ENCODE peak calls at places on chromosomes 5 and 9, in nine cellular contexts. One of them, this sample, is unnamed.

GRCh38 chr5:170120576-170120975 is 14.9 kb downstream of the FOXI1 start:
- DNase-seq in cerebellar cortex: no peak
- DNase-seq in GM12865: no peak
- DNase-seq in CD4-positive, alpha-beta memory T cell: no peak
- DNase-seq in heart right ventricle: no peak
- DNase-seq in GM19239: no peak
- DNase-seq in CD8-positive, alpha-beta memory T cell: no peak
- DNase-seq in WTC11: no peak
- DNase-seq in activated naive CD4-positive, alpha-beta T cell: no peak
- DNase-seq in this sample: no peak

GRCh38 chr5:38556599-38557308 is at the start of gene LIFR:
- DNase-seq in cerebellar cortex: peak; percentile 69
- DNase-seq in GM12865: peak; percentile 31
- DNase-seq in CD4-positive, alpha-beta memory T cell: peak; percentile 40
- DNase-seq in heart right ventricle: peak; percentile 84
- DNase-seq in GM19239: peak; percentile 24
- DNase-seq in CD8-positive, alpha-beta memory T cell: no peak
- DNase-seq in WTC11: peak; percentile 82
- DNase-seq in activated naive CD4-positive, alpha-beta T cell: peak; percentile 3
- DNase-seq in this sample: peak; percentile 72

GRCh38 chr5:175688352-175689146 is 30.7 kb downstream of the HRH2 start:
- DNase-seq in cerebellar cortex: no peak
- DNase-seq in GM12865: no peak
- DNase-seq in CD4-positive, alpha-beta memory T cell: no peak
- DNase-seq in heart right ventricle: no peak
- DNase-seq in GM19239: no peak
- DNase-seq in CD8-positive, alpha-beta memory T cell: no peak
- DNase-seq in WTC11: no peak
- DNase-seq in activated naive CD4-positive, alpha-beta T cell: no peak
- DNase-seq in this sample: no peak

GRCh38 chr9:6417186-6417585 is 4.2 kb downstream of the UHRF2 start:
- DNase-seq in cerebellar cortex: no peak
- DNase-seq in GM12865: peak; percentile 52
- DNase-seq in CD4-positive, alpha-beta memory T cell: no peak
- DNase-seq in heart right ventricle: no peak
- DNase-seq in GM19239: no peak
- DNase-seq in CD8-positive, alpha-beta memory T cell: no peak
- DNase-seq in WTC11: no peak
- DNase-seq in activated naive CD4-positive, alpha-beta T cell: no peak
- DNase-seq in this sample: no peak

GRCh38 chr5:33736510-33736909 is 155.3 kb downstream of the ADAMTS12 start:
- DNase-seq in cerebellar cortex: no peak
- DNase-seq in GM12865: no peak
- DNase-seq in CD4-positive, alpha-beta memory T cell: no peak
- DNase-seq in heart right ventricle: no peak
- DNase-seq in GM19239: no peak
- DNase-seq in CD8-positive, alpha-beta memory T cell: no peak
- DNase-seq in WTC11: no peak
- DNase-seq in activated naive CD4-positive, alpha-beta T cell: no peak
- DNase-seq in this sample: no peak

GRCh38 chr5:95931118-95931833 is 30.4 kb downstream of the ELL2 start:
- DNase-seq in cerebellar cortex: no peak
- DNase-seq in GM12865: no peak
- DNase-seq in CD4-positive, alpha-beta memory T cell: no peak
- DNase-seq in heart right ventricle: no peak
- DNase-seq in GM19239: no peak
- DNase-seq in CD8-positive, alpha-beta memory T cell: no peak
- DNase-seq in WTC11: no peak
- DNase-seq in activated naive CD4-positive, alpha-beta T cell: no peak
- DNase-seq in this sample: no peak

GRCh38 chr9:15482146-15482545 is 28.6 kb downstream of the PSIP1 start:
- DNase-seq in cerebellar cortex: no peak
- DNase-seq in GM12865: no peak
- DNase-seq in CD4-positive, alpha-beta memory T cell: no peak
- DNase-seq in heart right ventricle: no peak
- DNase-seq in GM19239: no peak
- DNase-seq in CD8-positive, alpha-beta memory T cell: no peak
- DNase-seq in WTC11: no peak
- DNase-seq in activated naive CD4-positive, alpha-beta T cell: no peak
- DNase-seq in this sample: no peak

GRCh38 chr9:134204041-134204440 is 39.7 kb upstream of the RNU6ATAC start:
- DNase-seq in cerebellar cortex: no peak
- DNase-seq in GM12865: no peak
- DNase-seq in CD4-positive, alpha-beta memory T cell: no peak
- DNase-seq in heart right ventricle: no peak
- DNase-seq in GM19239: no peak
- DNase-seq in CD8-positive, alpha-beta memory T cell: no peak
- DNase-seq in WTC11: no peak
- DNase-seq in activated naive CD4-positive, alpha-beta T cell: no peak
- DNase-seq in this sample: no peak

GRCh38 chr9:8855046-8855445 is 1055.5 kb upstream of the DMAC1 start:
- DNase-seq in cerebellar cortex: peak; percentile 84
- DNase-seq in GM12865: no peak
- DNase-seq in CD4-positive, alpha-beta memory T cell: no peak
- DNase-seq in heart right ventricle: no peak
- DNase-seq in GM19239: no peak
- DNase-seq in CD8-positive, alpha-beta memory T cell: no peak
- DNase-seq in WTC11: no peak
- DNase-seq in activated naive CD4-positive, alpha-beta T cell: no peak
- DNase-seq in this sample: peak; percentile 91

GRCh38 chr9:28810375-28811075 is 1237.2 kb upstream of the C9orf72 start:
- DNase-seq in cerebellar cortex: no peak
- DNase-seq in GM12865: no peak
- DNase-seq in CD4-positive, alpha-beta memory T cell: no peak
- DNase-seq in heart right ventricle: no peak
- DNase-seq in GM19239: no peak
- DNase-seq in CD8-positive, alpha-beta memory T cell: no peak
- DNase-seq in WTC11: no peak
- DNase-seq in activated naive CD4-positive, alpha-beta T cell: no peak
- DNase-seq in this sample: no peak

GRCh38 chr5:37208883-37209808 is 40.0 kb downstream of the CPLANE1 start:
- DNase-seq in cerebellar cortex: no peak
- DNase-seq in GM12865: peak; percentile 64
- DNase-seq in CD4-positive, alpha-beta memory T cell: peak; percentile 17
- DNase-seq in heart right ventricle: peak; percentile 51
- DNase-seq in GM19239: no peak
- DNase-seq in CD8-positive, alpha-beta memory T cell: peak; percentile 3
- DNase-seq in WTC11: no peak
- DNase-seq in activated naive CD4-positive, alpha-beta T cell: no peak
- DNase-seq in this sample: peak; percentile 14

GRCh38 chr9:6197330-6197729 is 18.3 kb upstream of the IL33 start:
- DNase-seq in cerebellar cortex: peak; percentile 10
- DNase-seq in GM12865: peak; percentile 58
- DNase-seq in CD4-positive, alpha-beta memory T cell: no peak
- DNase-seq in heart right ventricle: peak; percentile 18
- DNase-seq in GM19239: no peak
- DNase-seq in CD8-positive, alpha-beta memory T cell: no peak
- DNase-seq in WTC11: no peak
- DNase-seq in activated naive CD4-positive, alpha-beta T cell: no peak
- DNase-seq in this sample: peak; percentile 18

This sample was measured in pons.